ENCODE peak calls at places on chromosomes 3 and 15, in ten cellular contexts. One of them, this sample, is unnamed. For H3K4me1, the result is how much of the 10 kb centered on the place peaks cover.

GRCh38 chr3:111385971-111386495 is 156.0 kb upstream of the CD96 start:
- DNase-seq in GM23248: no peak
- DNase-seq in neural progenitor cell: no peak
- DNase-seq in endodermal cell: no peak
- DNase-seq in SK-N-SH: no peak
- DNase-seq in H9: no peak
- DNase-seq in kidney: no peak
- DNase-seq in fibroblast of lung: no peak
- DNase-seq in astrocyte: no peak
- DNase-seq in keratinocyte: no peak
- DNase-seq in this sample: no peak

GRCh38 chr3:113008117-113008516 is 17.3 kb downstream of the GTPBP8 start:
- DNase-seq in SK-N-SH: no peak
- DNase-seq in astrocyte: no peak
- DNase-seq in keratinocyte: no peak
- DNase-seq in kidney: no peak
- DNase-seq in neural progenitor cell: no peak
- DNase-seq in GM23248: peak
- DNase-seq in fibroblast of lung: no peak
- DNase-seq in H9: no peak
- DNase-seq in endodermal cell: no peak
- DNase-seq in this sample: no peak

GRCh38 chr15:73386886-73387506 is 18.2 kb upstream of the HCN4 start:
- DNase-seq in astrocyte: no peak
- DNase-seq in keratinocyte: no peak
- DNase-seq in endodermal cell: no peak
- DNase-seq in fibroblast of lung: no peak
- DNase-seq in kidney: no peak
- DNase-seq in SK-N-SH: no peak
- DNase-seq in neural progenitor cell: no peak
- DNase-seq in H9: no peak
- DNase-seq in GM23248: no peak
- DNase-seq in this sample: no peak

GRCh38 chr3:123582315-123582714 is 2.5 kb downstream of the HACD2 start:
- DNase-seq in GM23248: no peak
- DNase-seq in SK-N-SH: no peak
- DNase-seq in kidney: no peak
- DNase-seq in neural progenitor cell: no peak
- DNase-seq in H9: no peak
- DNase-seq in endodermal cell: no peak
- DNase-seq in fibroblast of lung: no peak
- DNase-seq in astrocyte: no peak
- DNase-seq in keratinocyte: no peak
- DNase-seq in this sample: peak

GRCh38 chr3:132232231-132232792 is 84.9 kb upstream of the ACP3 start:
- DNase-seq in H9: no peak
- DNase-seq in GM23248: peak
- DNase-seq in neural progenitor cell: no peak
- DNase-seq in keratinocyte: no peak
- DNase-seq in astrocyte: peak
- DNase-seq in fibroblast of lung: peak
- DNase-seq in endodermal cell: no peak
- DNase-seq in SK-N-SH: no peak
- DNase-seq in kidney: no peak
- DNase-seq in this sample: no peak

GRCh38 chr3:38084019-38084968 is 45.3 kb downstream of the DLEC1 start:
- DNase-seq in neural progenitor cell: peak
- DNase-seq in keratinocyte: no peak
- DNase-seq in GM23248: peak
- DNase-seq in kidney: no peak
- DNase-seq in endodermal cell: peak
- DNase-seq in astrocyte: peak
- DNase-seq in SK-N-SH: peak
- DNase-seq in H9: no peak
- DNase-seq in fibroblast of lung: peak
- DNase-seq in this sample: no peak

GRCh38 chr3:141050913-141051632 is at the start of gene SPSB4:
- DNase-seq in GM23248: peak
- DNase-seq in fibroblast of lung: peak
- DNase-seq in neural progenitor cell: peak
- DNase-seq in keratinocyte: no peak
- DNase-seq in SK-N-SH: peak
- DNase-seq in kidney: peak
- DNase-seq in endodermal cell: peak
- DNase-seq in H9: peak
- DNase-seq in astrocyte: peak
- DNase-seq in this sample: no peak

GRCh38 chr3:53460313-53460712 is 34.1 kb upstream of the CACNA1D start:
- DNase-seq in endodermal cell: no peak
- DNase-seq in keratinocyte: no peak
- DNase-seq in GM23248: no peak
- DNase-seq in astrocyte: no peak
- DNase-seq in fibroblast of lung: no peak
- DNase-seq in H9: no peak
- DNase-seq in neural progenitor cell: no peak
- DNase-seq in SK-N-SH: no peak
- DNase-seq in kidney: no peak
- DNase-seq in this sample: no peak

GRCh38 chr3:32399030-32399620 is 7.5 kb downstream of the CMTM7 start:
- DNase-seq in GM23248: peak
- DNase-seq in endodermal cell: no peak
- DNase-seq in H9: no peak
- DNase-seq in SK-N-SH: peak
- DNase-seq in kidney: no peak
- DNase-seq in keratinocyte: no peak
- DNase-seq in astrocyte: no peak
- DNase-seq in neural progenitor cell: peak
- DNase-seq in fibroblast of lung: no peak
- DNase-seq in this sample: peak

GRCh38 chr15:60918234-60918964 is 310.7 kb downstream of the RORA start:
- DNase-seq in astrocyte: no peak
- DNase-seq in GM23248: no peak
- DNase-seq in SK-N-SH: no peak
- DNase-seq in endodermal cell: no peak
- DNase-seq in fibroblast of lung: no peak
- DNase-seq in H9: no peak
- DNase-seq in neural progenitor cell: no peak
- DNase-seq in keratinocyte: no peak
- DNase-seq in kidney: no peak
- DNase-seq in this sample: no peak

GRCh38 chr3:188230962-188231361 is 77.0 kb downstream of the LPP start:
- DNase-seq in fibroblast of lung: peak
- DNase-seq in GM23248: peak
- DNase-seq in astrocyte: peak
- DNase-seq in keratinocyte: no peak
- DNase-seq in H9: no peak
- DNase-seq in endodermal cell: no peak
- DNase-seq in neural progenitor cell: no peak
- DNase-seq in SK-N-SH: no peak
- DNase-seq in kidney: no peak
- DNase-seq in this sample: no peak

GRCh38 chr15:92578096-92578835 is 77.3 kb downstream of the FAM174B start:
- DNase-seq in SK-N-SH: no peak
- DNase-seq in endodermal cell: no peak
- DNase-seq in astrocyte: no peak
- DNase-seq in GM23248: no peak
- DNase-seq in kidney: no peak
- DNase-seq in neural progenitor cell: no peak
- DNase-seq in H9: peak
- DNase-seq in keratinocyte: no peak
- DNase-seq in fibroblast of lung: no peak
- DNase-seq in this sample: peak

GRCh38 chr3:14147063-14147435 is 22.2 kb downstream of the TMEM43 start:
- DNase-seq in fibroblast of lung: no peak
- DNase-seq in GM23248: no peak
- DNase-seq in astrocyte: no peak
- DNase-seq in endodermal cell: peak
- DNase-seq in keratinocyte: no peak
- DNase-seq in H9: no peak
- DNase-seq in neural progenitor cell: no peak
- DNase-seq in SK-N-SH: no peak
- DNase-seq in kidney: no peak
- DNase-seq in this sample: no peak

GRCh38 chr3:167274141-167274874 is 105.8 kb downstream of the ZBBX start:
- DNase-seq in endodermal cell: no peak
- DNase-seq in H9: no peak
- DNase-seq in neural progenitor cell: no peak
- DNase-seq in SK-N-SH: no peak
- DNase-seq in astrocyte: no peak
- DNase-seq in kidney: no peak
- DNase-seq in GM23248: no peak
- DNase-seq in keratinocyte: no peak
- DNase-seq in fibroblast of lung: no peak
- DNase-seq in this sample: no peak

GRCh38 chr3:192413461-192413860 is 313.9 kb downstream of the FGF12 start:
- DNase-seq in keratinocyte: no peak
- DNase-seq in SK-N-SH: no peak
- DNase-seq in GM23248: no peak
- DNase-seq in astrocyte: peak
- DNase-seq in fibroblast of lung: peak
- DNase-seq in H9: no peak
- DNase-seq in kidney: no peak
- DNase-seq in endodermal cell: no peak
- DNase-seq in neural progenitor cell: no peak
- DNase-seq in this sample: no peak

GRCh38 chr15:81259791-81260190 is 63.1 kb downstream of the IL16 start:
- DNase-seq in kidney: no peak
- DNase-seq in GM23248: no peak
- DNase-seq in H9: no peak
- DNase-seq in keratinocyte: no peak
- DNase-seq in endodermal cell: no peak
- DNase-seq in astrocyte: no peak
- DNase-seq in SK-N-SH: no peak
- DNase-seq in neural progenitor cell: no peak
- DNase-seq in fibroblast of lung: no peak
- DNase-seq in this sample: no peak

DNA sequence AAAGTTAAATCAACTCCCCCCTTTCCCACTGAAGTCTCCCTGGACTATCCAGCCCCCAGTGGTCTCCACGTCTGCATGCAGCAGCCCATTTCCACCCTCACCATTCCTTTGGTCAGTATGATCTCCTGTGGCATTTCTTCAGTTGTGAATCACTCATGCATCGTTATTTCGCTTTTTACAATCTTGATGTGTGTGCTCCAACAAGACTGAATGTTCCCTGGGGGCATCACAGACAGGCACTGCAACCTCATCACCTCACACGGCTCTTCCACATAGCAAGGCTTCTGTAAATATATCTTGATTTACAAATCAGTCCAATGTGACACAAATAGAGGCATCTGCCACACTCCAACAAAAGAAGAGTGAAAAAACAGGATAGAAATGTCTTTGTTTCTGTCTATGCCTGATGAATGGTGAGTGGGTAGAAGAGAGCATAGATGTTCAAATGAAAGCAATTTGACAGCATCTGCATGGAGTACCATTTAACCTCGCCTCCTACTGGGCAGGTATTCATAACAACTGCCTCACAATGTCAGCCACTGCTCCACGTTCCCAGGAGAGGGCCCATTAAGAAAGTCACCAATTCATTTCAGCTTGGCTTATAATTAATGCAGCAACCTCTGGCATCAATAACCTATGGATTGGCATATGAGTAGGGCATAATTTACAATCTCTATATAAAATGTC is 5.2 kb downstream of the HEG1 start:
- DNase-seq in H9: no peak
- DNase-seq in fibroblast of lung: no peak
- DNase-seq in kidney: no peak
- DNase-seq in neural progenitor cell: no peak
- DNase-seq in endodermal cell: peak
- DNase-seq in astrocyte: no peak
- DNase-seq in keratinocyte: peak
- DNase-seq in SK-N-SH: no peak
- DNase-seq in GM23248: no peak
- DNase-seq in this sample: no peak
- H3K4me1 ChIP-seq in H9: under half
- H3K4me1 ChIP-seq in fibroblast of lung: under half
- H3K4me1 ChIP-seq in kidney: under half
- H3K4me1 ChIP-seq in neural progenitor cell: half or more
- H3K4me1 ChIP-seq in endodermal cell: under half
- H3K4me1 ChIP-seq in astrocyte: under half
- H3K4me1 ChIP-seq in keratinocyte: half or more
- H3K4me1 ChIP-seq in SK-N-SH: under half
- H3K4me1 ChIP-seq in GM23248: half or more
- H3K4me1 ChIP-seq in this sample: under half

GRCh38 chr15:52109559-52110451 is 2.8 kb downstream of the BCL2L10 start:
- DNase-seq in SK-N-SH: no peak
- DNase-seq in keratinocyte: no peak
- DNase-seq in endodermal cell: peak
- DNase-seq in neural progenitor cell: no peak
- DNase-seq in kidney: no peak
- DNase-seq in H9: no peak
- DNase-seq in fibroblast of lung: no peak
- DNase-seq in astrocyte: no peak
- DNase-seq in GM23248: no peak
- DNase-seq in this sample: no peak
- H3K9ac ChIP-seq in SK-N-SH: no peak
- H3K9ac ChIP-seq in keratinocyte: no peak
- H3K9ac ChIP-seq in endodermal cell: peak
- H3K9ac ChIP-seq in neural progenitor cell: no peak
- H3K9ac ChIP-seq in kidney: no peak
- H3K9ac ChIP-seq in H9: no peak
- H3K9ac ChIP-seq in fibroblast of lung: no peak
- H3K9ac ChIP-seq in astrocyte: no peak
- H3K9ac ChIP-seq in GM23248: no peak
- H3K9ac ChIP-seq in this sample: no peak

GRCh38 chr3:194271459-194272035 is 79.6 kb downstream of the CPN2 start:
- DNase-seq in H9: no peak
- DNase-seq in fibroblast of lung: no peak
- DNase-seq in endodermal cell: no peak
- DNase-seq in kidney: no peak
- DNase-seq in astrocyte: no peak
- DNase-seq in neural progenitor cell: no peak
- DNase-seq in keratinocyte: no peak
- DNase-seq in SK-N-SH: no peak
- DNase-seq in GM23248: no peak
- DNase-seq in this sample: no peak
- H3K4me1 ChIP-seq in H9: under half
- H3K4me1 ChIP-seq in fibroblast of lung: under half
- H3K4me1 ChIP-seq in endodermal cell: under half
- H3K4me1 ChIP-seq in kidney: under half
- H3K4me1 ChIP-seq in astrocyte: under half
- H3K4me1 ChIP-seq in neural progenitor cell: half or more
- H3K4me1 ChIP-seq in keratinocyte: under half
- H3K4me1 ChIP-seq in SK-N-SH: under half
- H3K4me1 ChIP-seq in GM23248: under half
- H3K4me1 ChIP-seq in this sample: under half

DNA sequence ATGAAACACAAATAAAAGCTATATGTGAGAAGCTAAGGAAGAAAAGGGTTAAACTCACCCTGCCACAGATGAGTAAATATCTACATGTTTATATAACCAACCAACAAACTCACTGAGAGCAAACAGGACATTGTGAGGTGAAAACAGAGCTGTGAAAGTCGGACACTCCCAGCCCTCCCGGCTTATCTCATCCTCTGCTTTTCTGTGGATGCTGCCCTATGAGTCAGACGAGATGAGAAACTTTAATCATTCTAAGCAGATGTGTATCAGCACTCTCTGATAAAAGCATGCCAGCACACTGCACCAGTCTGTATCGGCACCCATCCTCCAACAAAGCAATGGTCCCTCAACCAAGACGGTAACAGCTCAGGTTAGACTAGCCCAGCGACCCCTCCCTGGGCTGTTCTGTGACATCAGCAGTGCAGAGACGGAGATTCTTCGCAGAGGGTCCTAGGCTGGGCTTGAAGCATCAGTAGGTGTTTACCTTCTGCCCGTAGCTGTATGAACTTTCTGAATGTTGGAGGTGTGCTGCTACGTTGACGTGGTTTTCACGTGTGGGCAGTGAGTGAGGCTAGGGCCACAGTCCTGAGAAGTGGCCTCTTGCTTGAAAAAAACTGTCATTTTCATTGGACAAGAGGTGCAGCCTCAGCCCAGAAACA is 119.8 kb upstream of the ALDH1A3 start:
- DNase-seq in neural progenitor cell: no peak
- DNase-seq in GM23248: peak
- DNase-seq in fibroblast of lung: peak
- DNase-seq in endodermal cell: peak
- DNase-seq in astrocyte: peak
- DNase-seq in SK-N-SH: peak
- DNase-seq in keratinocyte: peak
- DNase-seq in H9: no peak
- DNase-seq in kidney: no peak
- DNase-seq in this sample: peak
- H3K9ac ChIP-seq in neural progenitor cell: no peak
- H3K9ac ChIP-seq in GM23248: peak
- H3K9ac ChIP-seq in fibroblast of lung: no peak
- H3K9ac ChIP-seq in endodermal cell: no peak
- H3K9ac ChIP-seq in astrocyte: peak
- H3K9ac ChIP-seq in SK-N-SH: no peak
- H3K9ac ChIP-seq in keratinocyte: peak
- H3K9ac ChIP-seq in H9: no peak
- H3K9ac ChIP-seq in kidney: no peak
- H3K9ac ChIP-seq in this sample: no peak

This sample was measured in colonic mucosa.